ENCODE peak calls at places on chromosomes 16 and 17, in four cellular contexts. One of them, this sample, is unnamed.

GRCh38 chr17:8469964-8470363 is 34.3 kb downstream of the NDEL1 start:
- DNase-seq in A549: no peak
- DNase-seq in HepG2: no peak
- DNase-seq in K562: no peak
- DNase-seq in this sample: no peak

GRCh38 chr17:63701477-63702222 is 1.7 kb upstream of the LIMD2 start:
- DNase-seq in A549: no peak
- DNase-seq in HepG2: no peak
- DNase-seq in K562: peak
- DNase-seq in this sample: no peak

GRCh38 chr17:78132086-78132676 is 1.6 kb downstream of the TMC8 start:
- DNase-seq in A549: no peak
- DNase-seq in HepG2: no peak
- DNase-seq in K562: no peak
- DNase-seq in this sample: no peak

GRCh38 chr17:36808181-36808661 is 129.1 kb upstream of the LHX1 start:
- DNase-seq in A549: no peak
- DNase-seq in HepG2: no peak
- DNase-seq in K562: peak
- DNase-seq in this sample: no peak

GRCh38 chr16:49463529-49463928 is 89.9 kb downstream of the C16orf78 start:
- DNase-seq in A549: no peak
- DNase-seq in HepG2: no peak
- DNase-seq in K562: no peak
- DNase-seq in this sample: no peak

GRCh38 chr17:76270770-76271668 is 5.9 kb downstream of the UBALD2 start:
- DNase-seq in A549: no peak
- DNase-seq in HepG2: no peak
- DNase-seq in K562: no peak
- DNase-seq in this sample: no peak

GRCh38 chr17:82566129-82566995 is 46.8 kb downstream of the FOXK2 start:
- DNase-seq in A549: no peak
- DNase-seq in HepG2: no peak
- DNase-seq in K562: no peak
- DNase-seq in this sample: no peak

GRCh38 chr16:86611517-86611840 is 33.1 kb downstream of the FOXL1 start:
- DNase-seq in A549: no peak
- DNase-seq in HepG2: no peak
- DNase-seq in K562: no peak
- DNase-seq in this sample: no peak

GRCh38 chr16:30977502-30977901 is 7.5 kb upstream of the HSD3B7 start:
- DNase-seq in A549: no peak
- DNase-seq in HepG2: no peak
- DNase-seq in K562: peak
- DNase-seq in this sample: peak

GRCh38 chr17:76484228-76484725 is 16.9 kb downstream of the AANAT start:
- DNase-seq in A549: no peak
- DNase-seq in HepG2: no peak
- DNase-seq in K562: no peak
- DNase-seq in this sample: no peak

GRCh38 chr16:79776243-79776884 is 175.8 kb upstream of the MAF start:
- DNase-seq in A549: no peak
- DNase-seq in HepG2: no peak
- DNase-seq in K562: peak
- DNase-seq in this sample: no peak

GRCh38 chr16:28313587-28313986 is 21.3 kb downstream of the SBK1 start:
- DNase-seq in A549: no peak
- DNase-seq in HepG2: no peak
- DNase-seq in K562: no peak
- DNase-seq in this sample: no peak

GRCh38 chr17:79933863-79934652 is 94.8 kb upstream of the CBX4 start:
- DNase-seq in A549: peak
- DNase-seq in HepG2: no peak
- DNase-seq in K562: no peak
- DNase-seq in this sample: no peak

GRCh38 chr17:21213491-21214014 is 408 bp downstream of the TMEM11 start:
- DNase-seq in A549: peak
- DNase-seq in HepG2: no peak
- DNase-seq in K562: peak
- DNase-seq in this sample: no peak

GRCh38 chr16:51822471-51822870 is 671.4 kb upstream of the SALL1 start:
- DNase-seq in A549: no peak
- DNase-seq in HepG2: no peak
- DNase-seq in K562: no peak
- DNase-seq in this sample: no peak

GRCh38 chr17:78793968-78794367 is 11.9 kb upstream of the CYTH1 start:
- DNase-seq in A549: no peak
- DNase-seq in HepG2: no peak
- DNase-seq in K562: no peak
- DNase-seq in this sample: no peak

GRCh38 chr17:62892870-62893338 is 73.1 kb upstream of the TANC2 start:
- DNase-seq in A549: peak
- DNase-seq in HepG2: peak
- DNase-seq in K562: no peak
- DNase-seq in this sample: no peak

GRCh38 chr16:18792836-18793433 is 2.8 kb upstream of the RPS15A start:
- DNase-seq in A549: no peak
- DNase-seq in HepG2: no peak
- DNase-seq in K562: no peak
- DNase-seq in this sample: no peak

GRCh38 chr17:10155334-10156081 is 42.9 kb downstream of the GAS7 start:
- DNase-seq in A549: no peak
- DNase-seq in HepG2: no peak
- DNase-seq in K562: no peak
- DNase-seq in this sample: no peak

GRCh38 chr17:38543403-38544174 is 62.2 kb downstream of the SRCIN1 start:
- DNase-seq in A549: no peak
- DNase-seq in HepG2: no peak
- DNase-seq in K562: no peak
- DNase-seq in this sample: peak

GRCh38 chr17:44384823-44385286 is 4.6 kb downstream of the ITGA2B start:
- DNase-seq in A549: no peak
- DNase-seq in HepG2: no peak
- DNase-seq in K562: no peak
- DNase-seq in this sample: no peak

GRCh38 chr16:53711390-53711789 is 7.4 kb downstream of the FTO start:
- DNase-seq in A549: no peak
- DNase-seq in HepG2: no peak
- DNase-seq in K562: no peak
- DNase-seq in this sample: no peak

GRCh38 chr16:24776486-24777220 is 47.2 kb downstream of the TNRC6A start:
- DNase-seq in A549: no peak
- DNase-seq in HepG2: no peak
- DNase-seq in K562: no peak
- DNase-seq in this sample: no peak

GRCh38 chr16:80618862-80619648 is 78.3 kb downstream of the DYNLRB2 start:
- DNase-seq in A549: no peak
- DNase-seq in HepG2: no peak
- DNase-seq in K562: no peak
- DNase-seq in this sample: no peak

GRCh38 chr17:45325810-45326209 is 9.0 kb upstream of the MAP3K14 start:
- DNase-seq in A549: no peak
- DNase-seq in HepG2: no peak
- DNase-seq in K562: no peak
- DNase-seq in this sample: no peak

GRCh38 chr17:73562896-73563295 is 81.3 kb downstream of the SDK2 start:
- DNase-seq in A549: no peak
- DNase-seq in HepG2: no peak
- DNase-seq in K562: no peak
- DNase-seq in this sample: no peak

GRCh38 chr17:12865769-12866168 is 76.5 kb downstream of the ARHGAP44 start:
- DNase-seq in A549: no peak
- DNase-seq in HepG2: no peak
- DNase-seq in K562: no peak
- DNase-seq in this sample: no peak

GRCh38 chr16:81542609-81543570 is 98.3 kb downstream of the CMIP start:
- DNase-seq in A549: no peak
- DNase-seq in HepG2: peak
- DNase-seq in K562: no peak
- DNase-seq in this sample: no peak

GRCh38 chr17:37488607-37489196 is 989 bp upstream of the DUSP14 start:
- DNase-seq in A549: peak
- DNase-seq in HepG2: peak
- DNase-seq in K562: peak
- DNase-seq in this sample: no peak

GRCh38 chr17:78357687-78358537 is 2.0 kb downstream of the SOCS3 start:
- DNase-seq in A549: no peak
- DNase-seq in HepG2: no peak
- DNase-seq in K562: no peak
- DNase-seq in this sample: no peak

GRCh38 chr17:17605747-17606083 is 14.2 kb upstream of the PEMT start:
- DNase-seq in A549: no peak
- DNase-seq in HepG2: no peak
- DNase-seq in K562: no peak
- DNase-seq in this sample: no peak

GRCh38 chr16:77683845-77684526 is 38.3 kb upstream of the NUDT7 start:
- DNase-seq in A549: no peak
- DNase-seq in HepG2: no peak
- DNase-seq in K562: no peak
- DNase-seq in this sample: no peak

GRCh38 chr17:27355419-27355818 is 61.5 kb downstream of the WSB1 start:
- DNase-seq in A549: no peak
- DNase-seq in HepG2: no peak
- DNase-seq in K562: no peak
- DNase-seq in this sample: no peak

GRCh38 chr16:74999683-75000480 is 1.1 kb downstream of the ZNRF1 start:
- DNase-seq in A549: no peak
- DNase-seq in HepG2: peak
- DNase-seq in K562: no peak
- DNase-seq in this sample: peak

GRCh38 chr16:48609453-48610023 is 442 bp downstream of the N4BP1 start:
- DNase-seq in A549: peak
- DNase-seq in HepG2: no peak
- DNase-seq in K562: no peak
- DNase-seq in this sample: no peak

GRCh38 chr17:31226373-31226772 is 70.7 kb downstream of the OMG start:
- DNase-seq in A549: no peak
- DNase-seq in HepG2: no peak
- DNase-seq in K562: no peak
- DNase-seq in this sample: no peak

GRCh38 chr17:82127704-82128103 is 29.7 kb upstream of the FASN start:
- DNase-seq in A549: no peak
- DNase-seq in HepG2: no peak
- DNase-seq in K562: no peak
- DNase-seq in this sample: no peak

GRCh38 chr16:75326333-75326732 is 74.9 kb upstream of the BCAR1 start:
- DNase-seq in A549: no peak
- DNase-seq in HepG2: no peak
- DNase-seq in K562: no peak
- DNase-seq in this sample: no peak

GRCh38 chr17:55314784-55315491 is 50.2 kb downstream of the HLF start:
- DNase-seq in A549: no peak
- DNase-seq in HepG2: no peak
- DNase-seq in K562: no peak
- DNase-seq in this sample: no peak

GRCh38 chr16:69351309-69352027 is at the start of gene TMED6:
- DNase-seq in A549: no peak
- DNase-seq in HepG2: peak
- DNase-seq in K562: no peak
- DNase-seq in this sample: no peak
- TF ChIP-seq EP300 in A549: no peak
- TF ChIP-seq EP300 in HepG2: no peak
- TF ChIP-seq EP300 in K562: no peak
- TF ChIP-seq EP300 in this sample: no peak

GRCh38 chr17:66965801-66966528 is 1.5 kb downstream of the CACNG4 start:
- DNase-seq in A549: no peak
- DNase-seq in HepG2: no peak
- DNase-seq in K562: no peak
- DNase-seq in this sample: peak
- TF ChIP-seq JUN in A549: no peak
- TF ChIP-seq JUN in HepG2: no peak
- TF ChIP-seq JUN in K562: no peak
- TF ChIP-seq JUN in this sample: no peak

GRCh38 chr17:75182569-75183436 is at the start of gene SUMO2:
- DNase-seq in A549: peak
- DNase-seq in HepG2: peak
- DNase-seq in K562: peak
- DNase-seq in this sample: peak
- TF ChIP-seq EP300 in A549: no peak
- TF ChIP-seq EP300 in HepG2: peak
- TF ChIP-seq EP300 in K562: no peak
- TF ChIP-seq EP300 in this sample: no peak

DNA sequence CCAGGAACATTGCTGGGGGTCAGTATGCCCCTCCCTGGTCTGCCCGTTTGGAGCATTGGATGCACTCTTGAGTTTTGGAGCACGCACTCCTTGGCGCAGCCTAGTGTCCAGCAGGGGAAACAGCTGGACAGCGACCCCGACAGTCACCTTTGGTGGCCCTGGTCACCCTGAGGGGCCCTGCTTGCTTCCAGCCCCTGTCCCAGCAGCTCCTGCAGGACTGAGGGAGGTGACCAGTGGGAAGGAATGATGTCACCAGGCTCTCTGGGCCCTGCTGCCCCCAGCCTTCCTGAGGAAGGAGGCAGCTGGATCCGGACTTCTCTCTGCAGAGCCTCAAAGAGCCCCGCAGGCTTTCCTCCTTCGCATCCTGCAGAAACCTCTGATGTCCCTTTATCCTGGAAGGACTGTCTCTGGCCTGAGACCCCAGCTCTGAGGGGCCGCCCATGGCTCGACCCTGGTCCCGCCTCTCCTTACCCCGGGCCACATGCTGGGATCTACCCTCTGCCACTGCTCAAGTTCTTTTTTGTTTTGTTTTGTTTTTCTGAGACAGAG is 11.8 kb downstream of the ZSCAN10 start:
- DNase-seq in A549: no peak
- DNase-seq in HepG2: no peak
- DNase-seq in K562: peak
- DNase-seq in this sample: no peak
- TF ChIP-seq JUN in A549: no peak
- TF ChIP-seq JUN in HepG2: no peak
- TF ChIP-seq JUN in K562: no peak
- TF ChIP-seq JUN in this sample: no peak

GRCh38 chr16:7511549-7512260 is 179.1 kb downstream of the RBFOX1 start:
- DNase-seq in A549: no peak
- DNase-seq in HepG2: no peak
- DNase-seq in K562: no peak
- DNase-seq in this sample: no peak
- TF ChIP-seq EP300 in A549: no peak
- TF ChIP-seq EP300 in HepG2: no peak
- TF ChIP-seq EP300 in K562: no peak
- TF ChIP-seq EP300 in this sample: no peak

DNA sequence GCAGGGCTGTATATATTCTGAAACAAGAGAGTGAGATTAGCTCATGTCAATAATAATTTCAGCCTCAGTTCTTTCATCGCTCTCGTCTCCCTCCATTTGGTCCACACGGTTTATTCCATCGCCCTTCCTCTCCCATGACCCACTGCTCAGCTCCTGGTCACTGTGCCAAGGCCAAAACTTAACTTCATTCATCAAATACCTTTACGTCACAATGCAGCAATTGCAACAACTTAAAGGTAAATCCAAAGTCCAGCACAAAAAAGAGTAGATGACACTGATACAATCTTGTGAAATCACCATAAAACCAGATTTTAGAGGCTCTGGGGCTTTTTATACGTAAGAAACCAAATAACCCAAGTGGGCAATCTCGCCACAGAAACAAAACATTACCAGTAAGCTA is 72.0 kb downstream of the ANKRD11 start:
- DNase-seq in A549: no peak
- DNase-seq in HepG2: peak
- DNase-seq in K562: no peak
- DNase-seq in this sample: no peak
- TF ChIP-seq JUN in A549: no peak
- TF ChIP-seq JUN in HepG2: peak
- TF ChIP-seq JUN in K562: no peak
- TF ChIP-seq JUN in this sample: no peak

This sample was measured in H1.